ENCODE peak calls at places on chromosomes 13 and 19, in ten cellular contexts. One of them, this sample, is unnamed. For H3K27me3, the result is how much of the 10 kb centered on the place peaks cover.

GRCh38 chr13:111021270-111021669 is 93.8 kb upstream of the ARHGEF7 start:
- DNase-seq in thoracic aorta: no peak
- DNase-seq in PC-3: no peak
- DNase-seq in lung: no peak
- DNase-seq in uterus: no peak
- DNase-seq in heart left ventricle: no peak
- DNase-seq in IMR-90: no peak
- DNase-seq in tibial nerve: no peak
- DNase-seq in psoas muscle: no peak
- DNase-seq in fibroblast of lung: no peak
- DNase-seq in this sample: no peak

GRCh38 chr13:78659450-78660110 is 625 bp upstream of the OBI1 start:
- DNase-seq in thoracic aorta: no peak
- DNase-seq in PC-3: no peak
- DNase-seq in lung: no peak
- DNase-seq in uterus: no peak
- DNase-seq in heart left ventricle: no peak
- DNase-seq in IMR-90: peak
- DNase-seq in tibial nerve: no peak
- DNase-seq in psoas muscle: no peak
- DNase-seq in fibroblast of lung: no peak
- DNase-seq in this sample: no peak

GRCh38 chr19:52936151-52936957 is 13.1 kb upstream of the ZNF888 start:
- DNase-seq in thoracic aorta: no peak
- DNase-seq in PC-3: no peak
- DNase-seq in lung: no peak
- DNase-seq in uterus: no peak
- DNase-seq in heart left ventricle: no peak
- DNase-seq in IMR-90: no peak
- DNase-seq in tibial nerve: no peak
- DNase-seq in psoas muscle: no peak
- DNase-seq in fibroblast of lung: no peak
- DNase-seq in this sample: no peak

GRCh38 chr13:18954254-18954653 is 227.4 kb downstream of the TUBA3C start:
- DNase-seq in thoracic aorta: no peak
- DNase-seq in PC-3: no peak
- DNase-seq in lung: no peak
- DNase-seq in uterus: no peak
- DNase-seq in heart left ventricle: no peak
- DNase-seq in IMR-90: no peak
- DNase-seq in tibial nerve: no peak
- DNase-seq in psoas muscle: no peak
- DNase-seq in fibroblast of lung: no peak
- DNase-seq in this sample: no peak

GRCh38 chr19:33557720-33558119 is 36.1 kb upstream of the PEPD start:
- DNase-seq in thoracic aorta: no peak
- DNase-seq in PC-3: no peak
- DNase-seq in lung: no peak
- DNase-seq in uterus: no peak
- DNase-seq in heart left ventricle: no peak
- DNase-seq in IMR-90: no peak
- DNase-seq in tibial nerve: no peak
- DNase-seq in psoas muscle: no peak
- DNase-seq in fibroblast of lung: no peak
- DNase-seq in this sample: no peak

GRCh38 chr13:114019367-114019766 is 45.5 kb upstream of the C13orf46 start:
- DNase-seq in thoracic aorta: no peak
- DNase-seq in PC-3: no peak
- DNase-seq in lung: no peak
- DNase-seq in uterus: no peak
- DNase-seq in heart left ventricle: no peak
- DNase-seq in IMR-90: no peak
- DNase-seq in tibial nerve: no peak
- DNase-seq in psoas muscle: peak
- DNase-seq in fibroblast of lung: no peak
- DNase-seq in this sample: no peak

GRCh38 chr19:45046355-45046754 is 7.5 kb downstream of the CLASRP start:
- DNase-seq in thoracic aorta: no peak
- DNase-seq in PC-3: no peak
- DNase-seq in lung: no peak
- DNase-seq in uterus: no peak
- DNase-seq in heart left ventricle: no peak
- DNase-seq in IMR-90: no peak
- DNase-seq in tibial nerve: no peak
- DNase-seq in psoas muscle: no peak
- DNase-seq in fibroblast of lung: no peak
- DNase-seq in this sample: no peak

GRCh38 chr13:110229905-110230563 is 76.9 kb downstream of the COL4A1 start:
- DNase-seq in thoracic aorta: no peak
- DNase-seq in PC-3: no peak
- DNase-seq in lung: no peak
- DNase-seq in uterus: no peak
- DNase-seq in heart left ventricle: no peak
- DNase-seq in IMR-90: no peak
- DNase-seq in tibial nerve: no peak
- DNase-seq in psoas muscle: no peak
- DNase-seq in fibroblast of lung: no peak
- DNase-seq in this sample: no peak

GRCh38 chr13:112893570-112894422 is 75.2 kb upstream of the MCF2L start:
- DNase-seq in thoracic aorta: no peak
- DNase-seq in PC-3: peak
- DNase-seq in lung: no peak
- DNase-seq in uterus: no peak
- DNase-seq in heart left ventricle: no peak
- DNase-seq in IMR-90: peak
- DNase-seq in tibial nerve: no peak
- DNase-seq in psoas muscle: no peak
- DNase-seq in fibroblast of lung: no peak
- DNase-seq in this sample: no peak

GRCh38 chr13:112892759-112893569 is 76.0 kb upstream of the MCF2L start:
- DNase-seq in thoracic aorta: no peak
- DNase-seq in PC-3: no peak
- DNase-seq in lung: no peak
- DNase-seq in uterus: no peak
- DNase-seq in heart left ventricle: no peak
- DNase-seq in IMR-90: no peak
- DNase-seq in tibial nerve: no peak
- DNase-seq in psoas muscle: no peak
- DNase-seq in fibroblast of lung: no peak
- DNase-seq in this sample: no peak

GRCh38 chr13:112894673-112895481 is 74.1 kb upstream of the MCF2L start:
- DNase-seq in thoracic aorta: no peak
- DNase-seq in PC-3: no peak
- DNase-seq in lung: no peak
- DNase-seq in uterus: no peak
- DNase-seq in heart left ventricle: no peak
- DNase-seq in IMR-90: no peak
- DNase-seq in tibial nerve: no peak
- DNase-seq in psoas muscle: no peak
- DNase-seq in fibroblast of lung: no peak
- DNase-seq in this sample: no peak

GRCh38 chr13:112895521-112896465 is 73.2 kb upstream of the MCF2L start:
- DNase-seq in thoracic aorta: no peak
- DNase-seq in PC-3: no peak
- DNase-seq in lung: no peak
- DNase-seq in uterus: no peak
- DNase-seq in heart left ventricle: no peak
- DNase-seq in IMR-90: no peak
- DNase-seq in tibial nerve: no peak
- DNase-seq in psoas muscle: no peak
- DNase-seq in fibroblast of lung: no peak
- DNase-seq in this sample: no peak

DNA sequence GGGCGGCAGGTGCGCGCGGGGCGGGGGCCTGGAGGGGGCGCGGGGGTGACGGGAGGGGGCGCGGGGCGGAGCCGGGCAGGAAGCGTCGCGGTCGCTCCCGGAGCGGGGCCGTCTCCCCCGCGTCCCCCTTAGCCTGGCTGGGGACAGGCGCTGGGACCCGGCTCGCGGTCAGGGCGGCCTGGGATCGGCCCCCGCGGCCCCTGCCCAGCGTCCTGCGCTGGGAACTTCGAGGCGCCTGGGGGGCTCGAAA is 74.7 kb upstream of the MCF2L start:
- DNase-seq in thoracic aorta: no peak
- DNase-seq in PC-3: no peak
- DNase-seq in lung: no peak
- DNase-seq in uterus: no peak
- DNase-seq in heart left ventricle: no peak
- DNase-seq in IMR-90: no peak
- DNase-seq in tibial nerve: no peak
- DNase-seq in psoas muscle: no peak
- DNase-seq in fibroblast of lung: no peak
- DNase-seq in this sample: no peak
- H3K4me3 ChIP-seq in thoracic aorta: peak
- H3K4me3 ChIP-seq in PC-3: peak
- H3K4me3 ChIP-seq in lung: no peak
- H3K4me3 ChIP-seq in uterus: no peak
- H3K4me3 ChIP-seq in heart left ventricle: peak
- H3K4me3 ChIP-seq in IMR-90: no peak
- H3K4me3 ChIP-seq in tibial nerve: no peak
- H3K4me3 ChIP-seq in psoas muscle: peak
- H3K4me3 ChIP-seq in fibroblast of lung: peak
- H3K4me3 ChIP-seq in this sample: peak

GRCh38 chr19:31675187-31675913 is 326.1 kb upstream of the TSHZ3 start:
- DNase-seq in thoracic aorta: no peak
- DNase-seq in PC-3: peak
- DNase-seq in lung: no peak
- DNase-seq in uterus: no peak
- DNase-seq in heart left ventricle: no peak
- DNase-seq in IMR-90: peak
- DNase-seq in tibial nerve: no peak
- DNase-seq in psoas muscle: no peak
- DNase-seq in fibroblast of lung: peak
- DNase-seq in this sample: no peak

GRCh38 chr19:31670931-31671330 is 321.7 kb upstream of the TSHZ3 start:
- DNase-seq in thoracic aorta: no peak
- DNase-seq in PC-3: no peak
- DNase-seq in lung: no peak
- DNase-seq in uterus: no peak
- DNase-seq in heart left ventricle: no peak
- DNase-seq in IMR-90: no peak
- DNase-seq in tibial nerve: no peak
- DNase-seq in psoas muscle: no peak
- DNase-seq in fibroblast of lung: no peak
- DNase-seq in this sample: no peak

GRCh38 chr19:31674503-31675186 is 325.4 kb upstream of the TSHZ3 start:
- DNase-seq in thoracic aorta: no peak
- DNase-seq in PC-3: no peak
- DNase-seq in lung: no peak
- DNase-seq in uterus: no peak
- DNase-seq in heart left ventricle: no peak
- DNase-seq in IMR-90: peak
- DNase-seq in tibial nerve: no peak
- DNase-seq in psoas muscle: no peak
- DNase-seq in fibroblast of lung: peak
- DNase-seq in this sample: no peak

GRCh38 chr19:31678421-31678820 is 329.2 kb upstream of the TSHZ3 start:
- DNase-seq in thoracic aorta: no peak
- DNase-seq in PC-3: no peak
- DNase-seq in lung: no peak
- DNase-seq in uterus: no peak
- DNase-seq in heart left ventricle: no peak
- DNase-seq in IMR-90: no peak
- DNase-seq in tibial nerve: no peak
- DNase-seq in psoas muscle: no peak
- DNase-seq in fibroblast of lung: peak
- DNase-seq in this sample: no peak

DNA sequence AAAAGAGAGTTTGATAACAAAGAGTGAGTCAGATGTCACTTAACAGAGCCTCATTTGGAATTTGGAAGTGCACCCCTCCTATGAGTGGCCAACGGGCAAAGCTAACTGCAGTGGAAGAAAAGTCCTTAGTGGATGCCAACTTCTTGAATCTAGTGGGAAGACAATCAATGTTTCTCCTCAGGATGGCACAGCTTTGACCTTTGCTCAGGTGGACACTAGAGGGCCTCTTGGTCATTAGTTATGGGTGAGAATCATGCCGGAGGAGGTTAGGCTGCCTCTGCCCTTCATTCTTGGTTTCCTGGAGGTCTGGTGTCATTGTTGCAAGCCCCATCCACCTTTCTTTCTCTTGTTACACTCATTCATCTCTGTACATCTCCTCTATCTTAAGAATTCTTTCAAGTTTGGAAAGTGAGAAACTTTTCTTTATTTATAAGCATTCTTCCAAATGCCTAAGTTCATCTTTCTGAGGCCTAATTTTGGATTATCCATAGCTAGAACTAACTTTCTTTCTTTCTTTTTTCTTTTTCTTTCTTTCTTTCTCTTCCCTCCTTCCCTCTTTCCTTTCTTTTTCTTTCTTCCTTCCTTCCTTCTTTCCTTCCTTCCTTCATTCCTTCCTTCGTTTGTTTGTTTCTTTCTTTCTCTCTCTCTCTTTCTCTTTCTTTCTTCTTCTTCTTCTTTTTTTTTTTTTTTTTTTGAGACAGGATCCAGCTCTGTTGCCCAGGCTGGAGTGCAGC is 327.2 kb upstream of the TSHZ3 start:
- DNase-seq in thoracic aorta: no peak
- DNase-seq in PC-3: no peak
- DNase-seq in lung: no peak
- DNase-seq in uterus: no peak
- DNase-seq in heart left ventricle: no peak
- DNase-seq in IMR-90: no peak
- DNase-seq in tibial nerve: no peak
- DNase-seq in psoas muscle: no peak
- DNase-seq in fibroblast of lung: peak
- DNase-seq in this sample: no peak
- TF ChIP-seq CTCF in thoracic aorta: no peak
- TF ChIP-seq CTCF in PC-3: no peak
- TF ChIP-seq CTCF in lung: peak
- TF ChIP-seq CTCF in uterus: no peak
- TF ChIP-seq CTCF in heart left ventricle: peak
- TF ChIP-seq CTCF in IMR-90: no peak
- TF ChIP-seq CTCF in tibial nerve: no peak
- TF ChIP-seq CTCF in psoas muscle: no peak
- TF ChIP-seq CTCF in fibroblast of lung: no peak
- TF ChIP-seq CTCF in this sample: no peak

GRCh38 chr13:36356058-36356457 is 9.9 kb upstream of the SPART start:
- DNase-seq in thoracic aorta: no peak
- DNase-seq in PC-3: no peak
- DNase-seq in lung: no peak
- DNase-seq in uterus: no peak
- DNase-seq in heart left ventricle: no peak
- DNase-seq in IMR-90: no peak
- DNase-seq in tibial nerve: no peak
- DNase-seq in psoas muscle: no peak
- DNase-seq in fibroblast of lung: no peak
- DNase-seq in this sample: no peak
- H3K27me3 ChIP-seq in thoracic aorta: under half
- H3K27me3 ChIP-seq in PC-3: under half
- H3K27me3 ChIP-seq in lung: under half
- H3K27me3 ChIP-seq in uterus: under half
- H3K27me3 ChIP-seq in heart left ventricle: under half
- H3K27me3 ChIP-seq in IMR-90: under half
- H3K27me3 ChIP-seq in tibial nerve: under half
- H3K27me3 ChIP-seq in psoas muscle: under half
- H3K27me3 ChIP-seq in fibroblast of lung: under half
- H3K27me3 ChIP-seq in this sample: under half

DNA sequence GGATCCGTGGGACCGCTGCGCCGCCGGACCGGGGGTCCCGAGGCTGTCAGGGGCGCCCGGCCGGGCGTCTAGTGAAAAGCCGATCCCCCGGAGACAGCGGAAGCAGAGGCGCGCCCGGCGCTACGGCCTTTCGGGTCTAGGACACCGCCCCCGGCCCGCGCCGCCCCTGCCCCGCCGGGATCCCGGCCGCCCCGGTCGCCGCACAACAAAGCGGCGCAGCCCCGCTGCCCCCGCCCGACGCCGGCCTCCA is 634 bp downstream of the LATS2 start:
- DNase-seq in thoracic aorta: no peak
- DNase-seq in PC-3: no peak
- DNase-seq in lung: no peak
- DNase-seq in uterus: no peak
- DNase-seq in heart left ventricle: peak
- DNase-seq in IMR-90: no peak
- DNase-seq in tibial nerve: no peak
- DNase-seq in psoas muscle: no peak
- DNase-seq in fibroblast of lung: no peak
- DNase-seq in this sample: no peak
- H3K4me3 ChIP-seq in thoracic aorta: peak
- H3K4me3 ChIP-seq in PC-3: peak
- H3K4me3 ChIP-seq in lung: peak
- H3K4me3 ChIP-seq in uterus: peak
- H3K4me3 ChIP-seq in heart left ventricle: peak
- H3K4me3 ChIP-seq in IMR-90: peak
- H3K4me3 ChIP-seq in tibial nerve: peak
- H3K4me3 ChIP-seq in psoas muscle: peak
- H3K4me3 ChIP-seq in fibroblast of lung: peak
- H3K4me3 ChIP-seq in this sample: peak